ENCODE peak calls at places on chromosomes 13 and 19, in four cellular contexts. J is K562, A is H1, O is A549. H is an unnamed sample.

GRCh38 chr13:98761126-98761978 is 8.9 kb upstream of the SLC15A1 start:
- DNase-seq in O (no peak), A (no peak), J (no peak), H (no peak)

GRCh38 chr19:1465191-1466016 is 13.6 kb downstream of the C19orf25 start:
- DNase-seq in J (no peak), A (no peak), O (no peak), H (peak; percentile 74)

GRCh38 chr19:18119243-18120105 is 21.9 kb downstream of the MAST3 start:
- DNase-seq in O (no peak), J (no peak), A (no peak), H (no peak)

GRCh38 chr19:33938821-33939220 is 142.2 kb downstream of the KCTD15 start:
- DNase-seq in A (no peak), O (no peak), J (no peak), H (no peak)

GRCh38 chr13:25169356-25169755 is 2.7 kb downstream of the AMER2 start:
- DNase-seq in O (no peak), A (no peak), J (no peak), H (no peak)

GRCh38 chr13:94708031-94708571 is 4.2 kb downstream of the SOX21 start:
- DNase-seq in J (no peak), A (no peak), O (no peak), H (peak; percentile 59)

GRCh38 chr19:48363500-48363809 is 285 bp downstream of the TMEM143 start:
- DNase-seq in O (no peak), J (no peak), A (no peak), H (no peak)

GRCh38 chr19:14114854-14115253 is 2.7 kb downstream of the PRKACA start:
- DNase-seq in A (no peak), J (no peak), O (peak; percentile 48), H (peak; percentile 77)

GRCh38 chr19:2775556-2776430 is 7.3 kb downstream of the SGTA start:
- DNase-seq in J (no peak), O (no peak), A (no peak), H (no peak)

GRCh38 chr13:112728375-112729126 is 38.7 kb downstream of the ATP11A start:
- DNase-seq in O (no peak), J (no peak), A (no peak), H (no peak)

GRCh38 chr19:39509233-39509632 is 5.7 kb upstream of the SELENOV start:
- DNase-seq in J (no peak), O (no peak), A (no peak), H (no peak)

GRCh38 chr19:39506944-39507714 is 7.8 kb upstream of the SELENOV start:
- DNase-seq in O (peak; percentile 99), J (peak; percentile 91), A (peak; percentile 47), H (peak; percentile 80)

GRCh38 chr19:39506598-39506943 is 7.8 kb downstream of the DLL3 start:
- DNase-seq in O (no peak), A (no peak), J (no peak), H (no peak)

GRCh38 chr19:39508629-39509028 is 6.3 kb upstream of the SELENOV start:
- DNase-seq in O (no peak), J (no peak), A (no peak), H (no peak)

GRCh38 chr19:39507715-39508364 is 7.1 kb upstream of the SELENOV start:
- DNase-seq in A (no peak), O (no peak), J (no peak), H (no peak)
- TF ChIP-seq JUN in A (no peak), O (no peak), J (no peak), H (no peak)

GRCh38 chr13:51731759-51732158 is 72.2 kb downstream of the DHRS12 start:
- DNase-seq in A (no peak), J (no peak), O (peak; percentile 4), H (no peak)
- TF ChIP-seq CTCF in A (no peak), J (no peak), O (peak; percentile 38), H (no peak)

DNA sequence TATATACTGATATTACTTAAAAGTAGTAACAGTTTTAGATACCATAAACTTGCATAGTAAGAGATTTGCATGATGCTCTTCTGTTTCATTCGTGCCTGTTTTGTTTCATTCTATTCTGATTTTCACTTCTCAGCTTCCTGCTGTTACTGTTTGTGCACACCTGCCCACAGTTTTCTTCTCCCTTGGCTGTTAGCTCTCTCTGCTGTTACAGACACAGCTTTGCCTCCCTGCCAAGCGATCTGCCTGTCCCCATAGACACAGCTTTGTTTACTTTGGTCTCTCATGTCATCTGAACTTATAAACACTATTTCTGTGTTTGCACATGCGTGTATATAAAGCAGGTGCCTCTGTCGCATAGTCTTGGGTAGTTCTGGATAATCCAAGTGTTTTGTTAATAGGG is 21.4 kb upstream of the UPF3A start:
- DNase-seq in J (no peak), A (no peak), O (no peak), H (no peak)
- TF ChIP-seq JUN in J (no peak), A (no peak), O (no peak), H (no peak)

DNA sequence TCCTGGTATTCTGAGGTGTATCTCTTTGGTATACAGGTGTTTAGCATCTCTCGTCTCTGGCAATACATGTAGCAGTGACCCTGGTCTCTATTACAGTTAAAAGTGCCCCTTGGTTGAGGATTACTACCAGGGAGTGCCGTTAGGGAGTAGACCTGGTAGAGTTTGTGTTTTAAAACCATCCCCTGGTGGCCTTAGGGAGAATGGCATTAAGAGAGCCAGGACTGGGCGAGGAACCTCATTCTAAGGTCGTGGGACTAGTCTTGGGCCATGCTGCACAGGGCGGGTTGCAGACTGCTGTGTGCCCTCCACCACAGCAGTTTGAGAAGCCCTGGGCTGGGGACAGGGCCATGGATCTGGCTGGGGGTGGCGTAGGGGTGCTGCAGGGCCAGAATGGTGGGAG is 35.0 kb downstream of the B3GLCT start:
- DNase-seq in O (peak; percentile 5), A (no peak), J (no peak), H (no peak)
- TF ChIP-seq CTCF in O (no peak), A (no peak), J (peak; percentile 28), H (no peak)

GRCh38 chr19:15280915-15281683 is 48.9 kb upstream of the EPHX3 start:
- DNase-seq in A (no peak), O (no peak), J (peak; percentile 43), H (no peak)

GRCh38 chr19:15283141-15283885 is 49.0 kb downstream of the BRD4 start:
- DNase-seq in A (no peak), O (no peak), J (no peak), H (no peak)

GRCh38 chr19:15279326-15279904 is 47.2 kb upstream of the EPHX3 start:
- DNase-seq in O (no peak), A (no peak), J (no peak), H (no peak)

GRCh38 chr19:15282311-15282705 is 50.0 kb downstream of the BRD4 start:
- DNase-seq in O (no peak), J (no peak), A (no peak), H (no peak)

GRCh38 chr19:15280048-15280725 is 47.9 kb upstream of the EPHX3 start:
- DNase-seq in A (no peak), J (no peak), O (no peak), H (no peak)
- TF ChIP-seq JUN in A (no peak), J (no peak), O (no peak), H (no peak)